ENCODE peak calls at places on chromosomes 11 and 22, in ten cellular contexts. Z is heart left ventricle, N is ovary, E is sigmoid colon, J is right atrium auricular region, B is IMR-90, S is A673, F is DND-41, X is Panc1, H is H9. Q is an unnamed sample.

GRCh38 chr11:102006835-102007566 is 40.2 kb upstream of the CFAP300 start:
- DNase-seq in S (no peak), E (no peak), F (no peak), X (peak; percentile 5), B (no peak), H (no peak), N (no peak), J (no peak), Z (no peak), Q (no peak)

GRCh38 chr22:32796865-32797573 is 4.5 kb upstream of the TIMP3 start:
- DNase-seq in X (peak; percentile 7), N (peak; percentile 44), E (peak; percentile 88), Z (peak; percentile 86), H (peak; percentile 68), B (peak; percentile 83), F (peak; percentile 68), S (peak; percentile 68), J (peak; percentile 83), Q (peak; percentile 57)

GRCh38 chr11:45339754-45340519 is 53.8 kb upstream of the SYT13 start:
- DNase-seq in E (peak; percentile 95), S (peak; percentile 98), B (peak; percentile 68), J (peak; percentile 96), H (peak; percentile 98), F (peak; percentile 90), Z (peak; percentile 96), X (peak; percentile 50), N (peak; percentile 93), Q (peak; percentile 95)

GRCh38 chr22:25487508-25487907 is 77.0 kb upstream of the GRK3 start:
- DNase-seq in B (no peak), E (no peak), S (no peak), Z (no peak), X (no peak), H (no peak), N (no peak), F (no peak), J (no peak), Q (no peak)

GRCh38 chr22:45504703-45505341 is 2.1 kb downstream of the FBLN1 start:
- DNase-seq in Z (peak; percentile 61), B (peak; percentile 37), S (peak; percentile 24), X (no peak), N (peak; percentile 53), F (no peak), E (no peak), J (no peak), H (no peak), Q (no peak)

GRCh38 chr22:25359601-25360261 is 140.3 kb downstream of the CRYBB2 start:
- DNase-seq in E (peak; percentile 50), J (no peak), N (no peak), H (no peak), F (no peak), X (no peak), Z (no peak), B (no peak), S (no peak), Q (no peak)

GRCh38 chr11:106234794-106235193 is 157.3 kb downstream of the AASDHPPT start:
- DNase-seq in B (no peak), Z (no peak), F (no peak), J (no peak), S (no peak), E (no peak), X (no peak), H (no peak), N (no peak), Q (no peak)

GRCh38 chr11:126731526-126731925 is 269.0 kb downstream of the KIRREL3 start:
- DNase-seq in F (no peak), X (no peak), H (no peak), Z (no peak), J (no peak), B (no peak), N (no peak), E (no peak), S (no peak), Q (no peak)

GRCh38 chr11:110093407-110094297 is 460 bp downstream of the ZC3H12C start:
- DNase-seq in J (peak; percentile 64), X (no peak), B (peak; percentile 51), E (peak; percentile 81), H (peak; percentile 40), S (peak; percentile 73), F (no peak), Z (peak; percentile 63), N (peak; percentile 70), Q (peak; percentile 35)

GRCh38 chr11:18277560-18278271 is 11.7 kb downstream of the SAA1 start:
- DNase-seq in H (no peak), N (no peak), E (no peak), Z (no peak), B (peak; percentile 9), J (no peak), F (no peak), X (no peak), S (no peak), Q (no peak)

GRCh38 chr22:30340911-30341685 is 14.4 kb upstream of the TBC1D10A start:
- DNase-seq in X (no peak), B (no peak), S (no peak), F (no peak), E (peak; percentile 77), N (no peak), Z (peak; percentile 87), H (no peak), J (no peak), Q (no peak)

GRCh38 chr11:95057959-95058358 is 8.7 kb downstream of the KDM4F start:
- DNase-seq in N (no peak), Z (no peak), E (no peak), J (no peak), F (no peak), B (no peak), X (no peak), H (no peak), S (no peak), Q (no peak)

GRCh38 chr11:5367461-5368074 is 16.0 kb upstream of the OR51M1 start:
- DNase-seq in J (no peak), X (no peak), B (peak; percentile 93), S (no peak), E (no peak), Z (no peak), H (no peak), N (no peak), F (no peak), Q (no peak)

GRCh38 chr11:11909727-11910126 is 68.0 kb downstream of the USP47 start:
- DNase-seq in S (no peak), E (no peak), Z (no peak), J (no peak), F (no peak), B (peak; percentile 76), X (no peak), H (no peak), N (no peak), Q (no peak)

GRCh38 chr11:73310076-73310475 is 2.0 kb downstream of the ARHGEF17 start:
- DNase-seq in J (no peak), F (no peak), E (peak; percentile 81), S (no peak), Z (no peak), H (no peak), X (no peak), N (no peak), B (no peak), Q (no peak)
- H3K4me1 ChIP-seq in J (no peaks in the 10 kb centered on the region), F (peaks cover 24% of the 10 kb centered on the region), E (peaks cover 67% of the 10 kb centered on the region), S (peaks cover 46% of the 10 kb centered on the region), Z (peaks cover 52% of the 10 kb centered on the region), H (no peaks in the 10 kb centered on the region), X (peaks cover 56% of the 10 kb centered on the region), N (peaks cover 46% of the 10 kb centered on the region), B (peaks cover 42% of the 10 kb centered on the region), Q (peaks cover 27% of the 10 kb centered on the region)

DNA sequence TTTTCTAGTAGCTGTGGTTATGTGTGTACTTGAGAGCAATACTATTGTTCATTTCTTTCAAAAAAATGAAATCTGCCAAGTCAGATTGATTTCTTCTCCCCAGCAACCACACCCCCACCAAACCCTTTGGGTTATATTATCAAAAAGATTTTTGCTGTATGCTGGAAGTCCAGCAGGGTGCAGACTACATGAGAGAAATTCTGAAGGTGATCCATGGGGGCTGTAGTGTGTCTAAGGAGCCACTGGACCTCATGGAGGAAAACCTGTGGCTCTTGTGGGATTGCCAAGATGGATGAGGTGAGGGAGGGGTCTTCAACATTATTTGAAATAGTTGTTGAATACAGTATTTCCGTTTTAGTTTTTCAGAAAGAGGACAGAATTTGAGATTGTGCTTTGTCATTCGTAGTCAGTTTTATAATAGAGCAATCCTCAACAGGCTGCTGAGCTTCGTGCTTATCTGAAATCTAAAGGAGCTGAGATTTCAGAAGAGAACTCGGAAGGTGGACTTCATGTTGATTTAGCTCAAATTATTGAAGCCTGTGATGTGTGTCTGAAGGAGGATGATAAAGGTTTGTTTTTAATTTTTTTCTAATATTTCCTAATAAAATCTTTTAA is 3.1 kb downstream of the EIF3M start:
- DNase-seq in E (no peak), B (peak; percentile 24), X (no peak), Z (no peak), J (no peak), H (no peak), N (no peak), F (no peak), S (peak; percentile 88), Q (no peak)
- TF ChIP-seq CTCF in E (no peak), B (peak; percentile 22), X (peak; percentile 68), Z (no peak), J (no peak), H (peak; percentile 23), N (no peak), F (peak; percentile 46), S (peak; percentile 79), Q (no peak)

DNA sequence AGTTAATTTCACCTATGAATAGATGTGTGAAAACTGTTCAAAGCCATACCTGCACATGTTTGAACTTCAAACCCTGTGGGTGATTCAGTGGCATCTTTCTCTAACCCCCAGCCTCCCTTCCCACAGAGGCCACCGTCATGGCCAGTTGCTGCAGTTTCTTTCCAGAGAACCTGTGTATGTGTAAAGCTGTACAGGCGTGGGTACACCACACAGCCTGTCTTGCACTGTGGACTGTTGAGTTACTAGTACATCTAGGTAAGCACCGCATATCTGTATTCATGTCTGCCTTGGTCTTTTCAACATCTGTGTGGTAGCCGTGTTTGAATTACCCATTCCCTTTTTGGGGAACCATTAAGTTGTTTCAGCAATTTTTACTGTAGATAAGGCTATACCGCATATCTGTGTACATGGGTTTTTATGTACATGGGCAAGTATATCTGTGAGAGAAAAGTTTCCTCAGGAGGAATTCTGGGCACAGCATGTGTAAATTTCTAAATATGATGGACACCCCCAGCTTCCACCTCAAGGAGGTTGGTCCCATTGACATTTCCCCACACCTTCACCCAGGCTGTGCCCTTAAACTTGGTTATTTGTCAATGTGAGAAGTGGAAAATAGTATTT is 13.9 kb downstream of the NEAT1 start:
- DNase-seq in H (no peak), J (peak; percentile 58), F (no peak), N (no peak), S (no peak), B (peak; percentile 49), Z (no peak), E (peak; percentile 62), X (no peak), Q (no peak)
- H3K4me1 ChIP-seq in H (no peaks in the 10 kb centered on the region), J (no peaks in the 10 kb centered on the region), F (peaks cover under 1% of the 10 kb centered on the region), N (peaks cover 1% of the 10 kb centered on the region), S (peaks cover 6% of the 10 kb centered on the region), B (peaks cover 2% of the 10 kb centered on the region), Z (peaks cover 43% of the 10 kb centered on the region), E (peaks cover 98% of the 10 kb centered on the region), X (peaks cover 98% of the 10 kb centered on the region), Q (peaks cover 2% of the 10 kb centered on the region)

GRCh38 chr11:87879118-87879517 is 296.1 kb downstream of the RAB38 start:
- DNase-seq in B (no peak), H (no peak), F (no peak), E (no peak), S (no peak), X (no peak), N (no peak), J (no peak), Z (no peak), Q (no peak)

DNA sequence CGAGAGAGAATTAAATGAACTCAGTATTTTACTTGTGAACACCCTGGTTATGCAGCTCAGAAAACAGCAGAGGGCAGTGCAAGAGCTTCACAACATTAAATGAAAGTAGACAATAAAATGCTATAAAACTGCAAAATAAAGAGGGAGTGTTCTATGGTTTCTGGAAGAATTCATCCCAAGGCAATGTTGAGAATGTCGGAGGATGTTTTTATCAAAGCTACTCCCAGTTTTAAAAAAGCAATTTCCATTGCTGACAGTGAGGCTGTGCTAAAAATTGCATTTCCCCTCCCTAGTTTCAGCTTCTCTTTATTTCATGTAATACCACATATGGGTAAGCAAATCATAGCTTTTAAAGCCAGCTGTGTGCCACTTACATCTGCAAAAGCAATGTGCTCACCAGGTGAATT is 296.9 kb downstream of the RAB38 start:
- DNase-seq in E (no peak), J (no peak), B (peak; percentile 57), H (no peak), X (peak; percentile 8), S (peak; percentile 58), N (no peak), F (peak; percentile 5), Z (no peak), Q (no peak)
- TF ChIP-seq CTCF in E (no peak), J (peak; percentile 43), B (peak; percentile 58), H (peak; percentile 67), X (peak; percentile 62), S (peak; percentile 70), N (no peak), F (peak; percentile 56), Z (no peak), Q (no peak)